ENCODE peak calls at places on chromosome 9, in four cellular contexts. R is neuronal stem cell, C is cardiac muscle cell, F is left lung. M is an unnamed sample.

GRCh38 chr9:134333234-134333873 is 7.1 kb downstream of the RXRA start:
- DNase-seq in C (no peak), F (peak; percentile 80), R (no peak), M (no peak)

GRCh38 chr9:93678199-93679019 is 102.0 kb downstream of the PHF2 start:
- DNase-seq in C (no peak), F (peak; percentile 69), R (no peak), M (peak; percentile 31)

GRCh38 chr9:99416007-99416406 is 193.9 kb downstream of the SEC61B start:
- DNase-seq in F (no peak), R (no peak), C (peak; percentile 8), M (no peak)

GRCh38 chr9:88692837-88693236 is 157.9 kb downstream of the NXNL2 start:
- DNase-seq in R (no peak), C (no peak), F (no peak), M (no peak)

GRCh38 chr9:105154723-105155191 is 89.7 kb upstream of the SLC44A1 start:
- DNase-seq in F (no peak), C (peak; percentile 56), R (no peak), M (no peak)

GRCh38 chr9:121711281-121711680 is 59.8 kb downstream of the DAB2IP start:
- DNase-seq in F (no peak), C (no peak), R (no peak), M (no peak)

GRCh38 chr9:133787749-133788015 is 49.5 kb upstream of the SARDH start:
- DNase-seq in C (peak; percentile 45), R (no peak), F (peak; percentile 79), M (no peak)

GRCh38 chr9:90017704-90018103 is 412.9 kb downstream of the GADD45G start:
- DNase-seq in C (no peak), F (no peak), R (no peak), M (no peak)

GRCh38 chr9:72899734-72900477 is 52.9 kb downstream of the ALDH1A1 start:
- DNase-seq in C (no peak), R (no peak), F (no peak), M (no peak)

GRCh38 chr9:2655411-2655901 is 33.9 kb downstream of the VLDLR start:
- DNase-seq in R (no peak), C (peak; percentile 74), F (no peak), M (no peak)

GRCh38 chr9:125743687-125744428 is 3.3 kb upstream of the PBX3 start:
- DNase-seq in F (no peak), R (no peak), C (no peak), M (no peak)

GRCh38 chr9:130715270-130716077 is 21.9 kb downstream of the EXOSC2 start:
- DNase-seq in C (no peak), R (no peak), F (no peak), M (no peak)

GRCh38 chr9:120593955-120594277 is 13.9 kb upstream of the CDK5RAP2 start:
- DNase-seq in R (no peak), F (no peak), C (no peak), M (no peak)

GRCh38 chr9:86801246-86801645 is 146.1 kb downstream of the GAS1 start:
- DNase-seq in R (no peak), C (peak; percentile 45), F (no peak), M (no peak)